ENCODE peak calls at places on chromosomes 13 and 19, in seven cellular contexts. D, U, A, M, Q, T and O are unnamed samples.
A peak's percentile ranks its signal among the peaks of the same experiment; 100 is the strongest.

GRCh38 chr19:46383171-46383815 is 30.1 kb downstream of the CCDC8 start:
- DNase-seq in M (no peak), Q (no peak), A (no peak), D (no peak), T (no peak), U (peak; percentile 20), O (no peak)

GRCh38 chr13:39483326-39483725 is 119.7 kb downstream of the LHFPL6 start:
- DNase-seq in Q (no peak), U (no peak), M (no peak), D (peak; percentile 18), T (peak; percentile 3), A (no peak), O (no peak)

GRCh38 chr19:11642902-11643301 is 45.6 kb downstream of the ZNF627 start:
- DNase-seq in M (no peak), T (no peak), Q (no peak), U (no peak), A (no peak), D (no peak), O (no peak)

GRCh38 chr19:53521373-53522202 is 16.4 kb upstream of the ZNF331 start:
- DNase-seq in T (no peak), Q (no peak), A (no peak), D (no peak), U (no peak), M (no peak), O (no peak)

GRCh38 chr13:73939071-73939380 is 195.2 kb downstream of the KLF12 start:
- DNase-seq in M (no peak), T (peak; percentile 43), D (no peak), U (no peak), Q (peak; percentile 45), A (no peak), O (peak; percentile 24)

GRCh38 chr19:6374711-6375410 is 872 bp downstream of the PSPN start:
- DNase-seq in U (no peak), D (no peak), A (no peak), Q (no peak), M (no peak), T (no peak), O (no peak)

GRCh38 chr13:37070145-37070695 is 10.7 kb upstream of the SUPT20H start:
- DNase-seq in U (no peak), M (no peak), D (no peak), A (no peak), T (no peak), Q (no peak), O (no peak)

GRCh38 chr13:79776538-79776937 is 295.6 kb downstream of the NDFIP2 start:
- DNase-seq in A (no peak), D (peak; percentile 50), U (no peak), T (peak; percentile 63), Q (no peak), M (no peak), O (no peak)

GRCh38 chr19:1355258-1355973 is 28.3 kb upstream of the NDUFS7 start:
- DNase-seq in T (no peak), U (no peak), Q (no peak), A (no peak), D (no peak), M (no peak), O (peak; percentile 21)

GRCh38 chr13:87884874-87885273 is 213.7 kb downstream of the SLITRK5 start:
- DNase-seq in U (peak; percentile 39), A (peak; percentile 15), Q (no peak), M (peak; percentile 13), T (peak; percentile 78), D (peak; percentile 2), O (peak; percentile 82)

GRCh38 chr19:19372656-19373416 is 32.6 kb upstream of the GATAD2A start:
- DNase-seq in A (no peak), M (no peak), Q (peak; percentile 65), U (peak; percentile 72), D (peak; percentile 45), T (peak; percentile 63), O (peak; percentile 51)

DNA sequence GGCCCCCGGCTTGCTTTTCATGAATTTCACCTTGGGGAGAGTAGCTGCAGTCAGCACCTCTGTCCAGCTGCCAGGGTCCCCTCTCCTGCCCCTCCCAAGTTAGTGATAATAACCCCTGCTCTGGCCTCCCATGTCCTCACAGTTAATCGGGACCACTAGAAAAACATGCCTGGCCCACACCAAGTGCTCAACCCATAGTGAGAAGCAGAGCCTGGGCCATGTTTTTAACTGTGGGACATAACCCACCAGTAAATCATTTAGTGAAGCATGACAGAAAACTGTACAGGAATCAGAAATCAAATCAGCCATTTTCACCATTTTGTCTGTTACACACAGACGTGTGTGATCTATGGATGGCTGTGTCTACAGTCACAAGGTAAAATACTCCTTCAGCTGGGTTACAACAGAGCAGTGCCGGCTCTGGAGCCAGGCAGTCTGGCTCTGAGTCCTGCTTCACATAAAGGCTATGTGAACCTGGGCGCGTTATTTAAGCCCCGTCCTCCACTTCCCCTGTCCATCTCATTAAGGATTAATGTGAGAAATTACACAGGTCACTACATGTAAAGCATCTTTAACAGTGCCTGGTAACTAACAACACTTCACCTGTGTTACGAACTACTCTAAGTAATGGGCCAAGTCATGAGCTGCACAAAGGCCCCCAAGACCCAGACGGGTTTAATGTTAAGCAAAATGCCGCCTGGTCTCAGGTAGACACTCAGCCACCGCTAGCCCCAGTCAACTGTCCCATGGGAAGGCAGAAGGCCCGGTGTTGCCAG is 7.6 kb upstream of the ECH1 start:
- DNase-seq in M (no peak), U (no peak), Q (peak; percentile 11), A (no peak), T (no peak), D (no peak), O (no peak)
- H3K27ac ChIP-seq in M (no peak overlapping the region), U (no peak overlapping the region), Q (peak overlapping the region; percentile 96), A (no peak overlapping the region), T (no peak overlapping the region), D (no peak overlapping the region), O (no peak overlapping the region)

DNA sequence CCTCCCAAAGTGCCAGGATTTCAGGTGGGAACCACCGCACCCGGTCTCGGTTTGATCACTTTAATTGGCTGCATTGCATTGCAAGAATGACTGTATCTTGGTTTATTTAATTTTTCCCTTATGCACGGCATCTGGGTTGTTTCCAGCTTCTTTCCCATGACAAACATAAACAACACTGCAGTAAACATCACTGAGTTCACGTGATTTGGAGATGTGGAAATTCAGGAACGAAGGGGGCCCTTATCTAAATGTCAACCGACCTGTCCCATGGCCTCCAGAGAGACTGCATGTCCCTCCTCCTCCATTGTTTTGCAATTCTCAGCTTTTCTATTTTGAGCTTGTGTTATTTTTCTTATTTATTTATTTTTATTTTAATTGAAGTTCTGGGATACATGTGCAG is 14.4 kb upstream of the SULT2B1 start:
- DNase-seq in A (no peak), Q (no peak), D (no peak), U (no peak), M (no peak), T (peak; percentile 80), O (no peak)
- H2BK120ac ChIP-seq in A (no peak overlapping the region), Q (no peak overlapping the region), D (no peak overlapping the region), U (no peak overlapping the region), M (no peak overlapping the region), T (no peak overlapping the region), O (no peak overlapping the region)

GRCh38 chr19:28948531-28948930 is 264.4 kb downstream of the UQCRFS1 start:
- DNase-seq in D (no peak), A (no peak), T (no peak), U (no peak), M (no peak), Q (no peak), O (no peak)
- H3K27ac ChIP-seq in D (no peak overlapping the region), A (no peak overlapping the region), T (no peak overlapping the region), U (no peak overlapping the region), M (no peak overlapping the region), Q (no peak overlapping the region), O (no peak overlapping the region)

DNA sequence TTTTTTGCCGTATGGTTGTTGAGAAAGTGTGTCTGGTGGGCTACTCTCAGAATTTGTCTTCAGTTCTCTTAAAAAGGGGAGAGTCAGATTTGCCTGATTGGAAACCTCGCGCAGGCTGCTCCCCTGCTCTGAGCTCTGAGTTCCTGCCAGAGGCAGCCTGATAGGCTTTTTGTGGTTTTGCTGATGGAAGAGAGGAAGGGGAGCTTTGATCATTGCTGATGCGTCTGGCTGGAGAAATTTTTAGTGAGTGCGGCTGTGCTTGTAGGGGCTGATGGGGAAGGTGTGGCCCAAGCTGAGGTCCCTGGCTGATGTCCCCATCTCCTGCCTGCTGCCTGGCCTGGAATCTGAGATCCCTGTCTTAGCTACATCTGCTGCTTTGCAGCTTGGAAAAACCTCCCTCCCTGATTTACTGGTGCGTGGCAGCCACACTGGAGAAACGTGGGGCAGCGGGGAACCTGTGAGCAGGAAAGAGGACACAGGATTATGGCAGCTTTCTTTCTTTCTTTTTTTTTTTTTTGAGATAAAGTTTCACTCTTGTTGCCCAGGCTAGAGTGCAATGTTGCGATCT is 2.9 kb downstream of the CHST8 start:
- DNase-seq in T (no peak), A (no peak), U (no peak), M (no peak), D (no peak), Q (no peak), O (no peak)
- H2BK120ac ChIP-seq in T (no peak overlapping the region), A (no peak overlapping the region), U (no peak overlapping the region), M (no peak overlapping the region), D (no peak overlapping the region), Q (no peak overlapping the region), O (no peak overlapping the region)